ENCODE peak calls at places on chromosomes 4 and X, in six cellular contexts. N is AG08396; O is amniotic epithelial cell; V is activated CD4-positive, alpha-beta T cell treated with anti-CD3 and anti-CD28 coated beads, Interleukin-2, amount 50 U/mL, for 1 hour; J is stimulated activated CD4-positive, alpha-beta T cell treated with anti-CD3 and anti-CD28 coated beads, TNF-alpha, amount 100 ng/mL, for 4 hours; B is IMR-90. X is an unnamed sample.

GRCh38 chrX:38313190-38313589 is 14.1 kb downstream of the RPGR start:
- DNase-seq in N (no peak), O (peak; percentile 24), V (no peak), J (no peak), B (peak; percentile 55), X (no peak)

GRCh38 chr4:161291222-161291621 is 872.6 kb downstream of the FSTL5 start:
- DNase-seq in N (no peak), O (no peak), V (no peak), J (no peak), B (no peak), X (no peak)

GRCh38 chr4:57078685-57079521 is 31.3 kb downstream of the IGFBP7 start:
- DNase-seq in N (no peak), O (peak; percentile 43), V (no peak), J (no peak), B (no peak), X (no peak)

GRCh38 chr4:29805245-29805644 is 914.9 kb upstream of the PCDH7 start:
- DNase-seq in N (no peak), O (peak; percentile 20), V (no peak), J (no peak), B (peak; percentile 2), X (no peak)

GRCh38 chrX:1903380-1903935 is 288.6 kb downstream of the ASMT start:
- DNase-seq in N (no peak), O (peak; percentile 88), V (no peak), J (no peak), B (no peak), X (no peak)

GRCh38 chr4:21921526-21922180 is 26.9 kb downstream of the KCNIP4 start:
- DNase-seq in N (no peak), O (no peak), V (no peak), J (no peak), B (no peak), X (no peak)

GRCh38 chrX:111445485-111445884 is 33.5 kb upstream of the DCX start:
- DNase-seq in N (peak; percentile 11), O (peak; percentile 46), V (no peak), J (no peak), B (peak; percentile 32), X (no peak)

GRCh38 chr4:108592674-108592986 is 27.7 kb upstream of the RPL34 start:
- DNase-seq in N (no peak), O (no peak), V (no peak), J (no peak), B (no peak), X (no peak)

GRCh38 chr4:108811486-108811885 is 48.6 kb upstream of the ETNPPL start:
- DNase-seq in N (no peak), O (no peak), V (no peak), J (no peak), B (no peak), X (no peak)

GRCh38 chrX:133916984-133917722 is 68.2 kb downstream of the GPC3 start:
- DNase-seq in N (no peak), O (no peak), V (no peak), J (no peak), B (no peak), X (no peak)

GRCh38 chrX:131907488-131908314 is 115.4 kb upstream of the STK26 start:
- DNase-seq in N (no peak), O (no peak), V (no peak), J (no peak), B (no peak), X (no peak)

GRCh38 chr4:17814140-17814539 is 3.4 kb downstream of the NCAPG start:
- DNase-seq in N (no peak), O (no peak), V (no peak), J (no peak), B (peak; percentile 59), X (no peak)

GRCh38 chrX:19986531-19986930 is 4.3 kb downstream of the BCLAF3 start:
- DNase-seq in N (no peak), O (no peak), V (no peak), J (no peak), B (no peak), X (no peak)

GRCh38 chrX:111041018-111041462 is 55.0 kb upstream of the PAK3 start:
- DNase-seq in N (peak; percentile 50), O (peak; percentile 94), V (peak; percentile 1), J (no peak), B (peak; percentile 90), X (no peak)

GRCh38 chrX:41381685-41382084 is 47.7 kb downstream of the DDX3X start:
- DNase-seq in N (peak; percentile 47), O (peak; percentile 83), V (no peak), J (no peak), B (peak; percentile 90), X (no peak)

X was measured in heart right ventricle.